ENCODE peak calls at places on chromosomes 12 and 14, in six cellular contexts. E, P, W, T, V and G are unnamed samples.

GRCh38 chr12:109875572-109876131 is 4.7 kb downstream of the GLTP start:
- DNase-seq in T (no peak), V (peak), E (no peak), W (no peak), P (no peak), G (no peak)

GRCh38 chr14:65103150-65103760 is 938 bp upstream of the MAX start:
- DNase-seq in T (peak), E (no peak), W (no peak), V (peak), P (no peak), G (no peak)

GRCh38 chr14:104967414-104968152 is 10.6 kb downstream of the AHNAK2 start:
- DNase-seq in T (no peak), P (no peak), W (no peak), V (peak), E (no peak), G (no peak)

GRCh38 chr14:101914083-101914482 is 50.3 kb upstream of the DYNC1H1 start:
- DNase-seq in V (no peak), E (no peak), W (no peak), P (no peak), T (no peak), G (no peak)

GRCh38 chr14:41604793-41605534 is 1.7 kb upstream of the LRFN5 start:
- DNase-seq in P (no peak), E (no peak), V (no peak), T (no peak), W (no peak), G (no peak)

GRCh38 chr12:99131761-99132199 is 486.7 kb downstream of the APAF1 start:
- DNase-seq in W (no peak), E (no peak), P (no peak), V (no peak), T (no peak), G (no peak)

GRCh38 chr12:6332459-6332858 is 9.4 kb downstream of the TNFRSF1A start:
- DNase-seq in T (no peak), V (no peak), W (no peak), E (no peak), P (no peak), G (no peak)

GRCh38 chr14:61891810-61892209 is 129.6 kb downstream of the SNAPC1 start:
- DNase-seq in V (no peak), P (no peak), E (no peak), W (no peak), T (no peak), G (no peak)

GRCh38 chr14:71119075-71119474 is 211.8 kb downstream of the PCNX1 start:
- DNase-seq in E (no peak), P (no peak), W (no peak), T (no peak), V (no peak), G (no peak)

GRCh38 chr12:70242695-70243509 is at the start of gene CNOT2:
- DNase-seq in E (peak), P (peak), W (peak), V (peak), T (peak), G (peak)

GRCh38 chr12:87845995-87846483 is 183.2 kb downstream of the C12orf50 start:
- DNase-seq in E (no peak), T (no peak), V (no peak), W (no peak), P (no peak), G (no peak)

GRCh38 chr12:6551063-6551461 is 4.8 kb downstream of the IFFO1 start:
- DNase-seq in E (no peak), T (no peak), P (no peak), V (no peak), W (no peak), G (no peak)

GRCh38 chr12:9049520-9050133 is 60.3 kb downstream of the KLRG1 start:
- DNase-seq in E (no peak), W (no peak), P (peak), V (peak), T (peak), G (peak)

GRCh38 chr14:58598028-58598850 is 39.5 kb upstream of the DACT1 start:
- DNase-seq in P (no peak), T (no peak), E (no peak), V (no peak), W (no peak), G (no peak)

GRCh38 chr12:75706786-75707605 is 195.6 kb upstream of the KRR1 start:
- DNase-seq in E (no peak), P (peak), V (peak), T (no peak), W (no peak), G (no peak)

GRCh38 chr12:26853303-26854027 is 20.5 kb upstream of the ITPR2 start:
- DNase-seq in P (peak), E (no peak), W (no peak), V (peak), T (peak), G (no peak)

GRCh38 chr12:55771736-55772135 is 28.8 kb downstream of the GDF11 start:
- DNase-seq in V (no peak), T (no peak), P (no peak), W (no peak), E (no peak), G (no peak)

GRCh38 chr12:100995771-100996170 is 201.2 kb downstream of the ANO4 start:
- DNase-seq in T (no peak), P (no peak), E (peak), V (no peak), W (no peak), G (no peak)

GRCh38 chr12:52433501-52434095 is 573 bp downstream of the KRT75 start:
- DNase-seq in T (no peak), P (no peak), W (no peak), E (no peak), V (no peak), G (no peak)

GRCh38 chr12:3149505-3150307 is 72.5 kb downstream of the TSPAN9 start:
- DNase-seq in T (no peak), V (no peak), E (no peak), P (no peak), W (no peak), G (no peak)

GRCh38 chr14:93723001-93723400 is 65.3 kb downstream of the PRIMA1 start:
- DNase-seq in W (no peak), T (no peak), E (no peak), P (no peak), V (no peak), G (no peak)

GRCh38 chr12:85191-85666 is 18.7 kb downstream of the IQSEC3 start:
- DNase-seq in P (no peak), V (no peak), T (no peak), W (no peak), E (no peak), G (no peak)

GRCh38 chr14:73744175-73744867 is 30.1 kb upstream of the PNMA1 start:
- DNase-seq in P (no peak), E (no peak), T (no peak), V (no peak), W (no peak), G (no peak)

GRCh38 chr12:101696477-101697196 is 803 bp upstream of the CHPT1 start:
- DNase-seq in T (peak), P (peak), W (no peak), V (peak), E (no peak), G (no peak)

GRCh38 chr14:89504084-89504483 is 87.1 kb upstream of the FOXN3 start:
- DNase-seq in P (no peak), E (no peak), V (no peak), T (no peak), W (no peak), G (no peak)
- TF ChIP-seq SIN3A in P (no peak), E (no peak), V (no peak), T (no peak), W (no peak), G (no peak)

DNA sequence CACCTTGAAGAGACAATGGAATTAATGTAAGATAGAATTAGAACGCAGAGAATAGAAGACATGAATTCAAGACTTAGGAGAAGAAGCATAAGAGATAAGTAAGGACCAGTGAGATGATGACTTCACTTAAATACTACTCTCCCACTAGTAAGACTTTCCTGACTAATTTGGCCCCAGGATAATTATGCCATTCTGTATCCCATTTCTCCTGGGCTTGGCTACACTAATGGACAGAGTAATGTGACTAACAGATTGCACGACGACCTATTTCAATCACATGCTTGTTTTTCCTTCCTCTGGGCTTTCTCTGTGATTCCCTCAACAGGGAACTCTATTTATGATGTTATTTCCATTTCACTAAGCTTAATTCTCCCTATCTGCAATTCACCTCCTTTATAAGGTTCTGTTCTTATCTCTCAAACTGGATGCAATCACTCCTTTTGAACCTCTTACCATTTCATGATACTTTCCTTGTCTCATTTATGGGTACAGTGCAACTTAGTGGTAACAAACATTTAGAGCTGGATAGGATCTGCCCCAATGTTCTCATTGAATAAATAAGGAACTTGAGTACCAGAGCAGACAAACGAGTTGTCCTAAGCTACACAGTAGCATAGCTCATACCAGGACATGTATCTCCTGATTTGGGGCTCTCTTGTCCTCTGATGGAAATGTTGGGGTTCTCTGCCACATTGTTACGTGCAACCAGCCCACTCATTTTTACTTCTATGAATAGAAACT is 102.7 kb downstream of the BTG1 start:
- DNase-seq in W (no peak), T (no peak), P (no peak), V (no peak), E (no peak), G (no peak)
- TF ChIP-seq SIN3A in W (no peak), T (no peak), P (no peak), V (no peak), E (no peak), G (no peak)

GRCh38 chr12:92739099-92739498 is 36.3 kb downstream of the PLEKHG7 start:
- DNase-seq in E (no peak), W (no peak), V (no peak), T (no peak), P (peak), G (no peak)

GRCh38 chr12:92747151-92747550 is 44.4 kb downstream of the PLEKHG7 start:
- DNase-seq in T (no peak), V (no peak), W (no peak), E (no peak), P (no peak), G (no peak)

GRCh38 chr12:92740421-92740820 is 37.6 kb downstream of the PLEKHG7 start:
- DNase-seq in P (no peak), T (no peak), E (no peak), W (no peak), V (no peak), G (no peak)

GRCh38 chr12:92745874-92746553 is 43.2 kb downstream of the PLEKHG7 start:
- DNase-seq in T (no peak), W (peak), P (no peak), V (peak), E (no peak), G (peak)

GRCh38 chr12:92743026-92743425 is 40.2 kb downstream of the PLEKHG7 start:
- DNase-seq in E (no peak), W (no peak), T (no peak), V (no peak), P (no peak), G (no peak)
- TF ChIP-seq SIN3A in E (no peak), W (no peak), T (no peak), V (no peak), P (no peak), G (no peak)

GRCh38 chr12:113598815-113599406 is 127.2 kb upstream of the LHX5 start:
- DNase-seq in V (no peak), E (no peak), P (no peak), T (no peak), W (no peak), G (no peak)

GRCh38 chr12:113604666-113605065 is 133.0 kb upstream of the LHX5 start:
- DNase-seq in T (no peak), P (no peak), V (no peak), W (no peak), E (no peak), G (no peak)

DNA sequence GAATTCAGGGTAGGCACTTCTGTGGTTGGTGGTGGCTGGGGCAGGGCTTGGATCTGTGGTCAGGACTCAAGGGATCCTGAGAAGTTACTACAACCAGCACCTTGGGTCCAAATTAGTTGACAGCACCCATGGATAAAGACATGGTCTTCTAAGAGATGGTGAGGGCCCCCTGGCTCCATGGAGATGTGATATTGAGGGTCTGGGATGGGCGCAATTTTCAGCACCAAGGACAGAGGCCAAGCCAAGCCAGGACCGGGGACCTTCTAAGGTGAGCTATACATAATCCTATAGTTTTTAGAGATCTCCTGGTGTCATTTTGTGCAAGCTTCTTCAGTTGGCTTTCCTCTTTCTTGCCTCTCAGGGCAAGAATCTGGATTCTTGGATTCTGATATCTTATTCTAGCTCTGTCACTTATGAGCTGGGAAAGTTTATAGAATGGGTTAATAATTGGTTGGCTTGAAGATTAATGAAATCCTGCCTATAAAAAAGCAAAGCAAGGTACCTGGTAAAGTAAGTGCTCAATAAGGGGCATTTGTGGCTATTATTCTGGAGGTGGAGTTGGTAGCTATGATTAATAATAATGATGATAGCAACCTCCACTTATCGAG is 130.1 kb upstream of the LHX5 start:
- DNase-seq in T (no peak), P (peak), E (no peak), V (no peak), W (no peak), G (no peak)
- TF ChIP-seq SIN3A in T (no peak), P (no peak), E (no peak), V (no peak), W (no peak), G (no peak)

GRCh38 chr12:117845271-117845904 is 123.4 kb downstream of the KSR2 start:
- DNase-seq in W (no peak), E (no peak), T (no peak), P (no peak), V (no peak), G (no peak)

GRCh38 chr12:117842220-117842619 is 126.6 kb downstream of the KSR2 start:
- DNase-seq in E (no peak), T (no peak), P (no peak), V (no peak), W (no peak), G (no peak)

GRCh38 chr12:117847371-117847770 is 121.4 kb downstream of the KSR2 start:
- DNase-seq in W (no peak), V (no peak), P (no peak), E (no peak), T (no peak), G (no peak)

GRCh38 chr12:117842630-117843029 is 126.2 kb downstream of the KSR2 start:
- DNase-seq in E (no peak), P (no peak), V (no peak), T (no peak), W (no peak), G (no peak)

DNA sequence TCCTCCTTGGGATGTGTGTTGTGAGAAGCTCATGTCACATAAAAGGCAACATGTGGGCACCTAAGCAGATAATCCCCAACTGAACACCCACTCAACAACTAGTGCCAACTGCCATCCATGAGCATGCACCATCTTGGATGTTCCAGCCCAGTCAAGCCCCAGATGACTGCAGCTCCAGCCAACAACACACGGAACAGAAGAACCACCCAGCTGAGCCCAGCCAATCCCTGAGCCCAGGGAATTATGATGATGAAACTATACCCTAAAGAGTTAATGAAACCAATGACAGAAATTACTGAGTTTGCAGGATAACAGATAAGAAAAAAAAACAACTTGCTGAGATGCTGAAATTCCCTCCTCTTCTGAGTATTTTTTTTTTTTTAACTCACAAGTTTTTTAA is 124.7 kb downstream of the KSR2 start:
- DNase-seq in P (no peak), W (no peak), T (no peak), V (no peak), E (no peak), G (no peak)
- TF ChIP-seq SIN3A in P (no peak), W (no peak), T (no peak), V (no peak), E (no peak), G (no peak)

GRCh38 chr14:49303952-49304516 is 282.1 kb downstream of the RPS29 start:
- DNase-seq in P (no peak), W (no peak), E (no peak), T (no peak), V (no peak), G (no peak)
- TF ChIP-seq SIN3A in P (no peak), W (no peak), E (no peak), T (no peak), V (no peak), G (no peak)

GRCh38 chr12:51360315-51360714 is 13.8 kb upstream of the CELA1 start:
- DNase-seq in W (no peak), V (no peak), E (no peak), T (no peak), P (no peak), G (no peak)
- TF ChIP-seq SIN3A in W (no peak), V (no peak), E (no peak), T (no peak), P (no peak), G (no peak)

GRCh38 chr12:117421987-117422386 is 60.6 kb upstream of the NOS1 start:
- DNase-seq in E (no peak), W (no peak), P (no peak), T (no peak), V (no peak), G (no peak)
- TF ChIP-seq SIN3A in E (no peak), W (no peak), P (no peak), T (no peak), V (no peak), G (no peak)